ENCODE peak calls at places on chromosomes 4 and X, in nine cellular contexts. M, C, F, X, H, J, D, S and B are unnamed samples.

GRCh38 chr4:7336067-7336569 is 98.6 kb downstream of the PSAPL1 start:
- DNase-seq in F (no peak), C (no peak), M (no peak), H (no peak), X (no peak), D (no peak), J (no peak), S (no peak), B (no peak)

GRCh38 chrX:19152762-19153161 is 30.5 kb upstream of the ADGRG2 start:
- DNase-seq in C (no peak), S (no peak), M (no peak), D (no peak), X (no peak), J (no peak), F (no peak), H (no peak), B (no peak)

GRCh38 chr4:102599887-102600286 is 98.7 kb downstream of the NFKB1 start:
- DNase-seq in J (no peak), F (no peak), H (no peak), M (no peak), S (no peak), D (no peak), X (no peak), C (no peak), B (no peak)

GRCh38 chr4:158161561-158162354 is 11.1 kb downstream of the GASK1B start:
- DNase-seq in F (peak; percentile 83), X (peak; percentile 74), C (no peak), J (no peak), D (peak; percentile 99), H (peak; percentile 4), S (peak; percentile 34), M (peak; percentile 85), B (peak; percentile 60)

GRCh38 chrX:45771114-45771513 is 570.4 kb upstream of the DIPK2B start:
- DNase-seq in H (peak; percentile 49), C (no peak), X (peak; percentile 93), D (peak; percentile 86), J (no peak), M (peak; percentile 79), F (no peak), S (peak; percentile 50), B (peak; percentile 21)

GRCh38 chrX:123753656-123754350 is 21.0 kb upstream of the THOC2 start:
- DNase-seq in X (no peak), M (no peak), S (peak; percentile 59), D (no peak), J (no peak), C (no peak), H (no peak), F (no peak), B (no peak)

GRCh38 chr4:26288308-26288982 is 32.4 kb upstream of the RBPJ start:
- DNase-seq in S (peak; percentile 62), D (no peak), F (no peak), C (no peak), M (no peak), J (no peak), X (peak; percentile 66), H (no peak), B (peak; percentile 90)

GRCh38 chr4:168630445-168631187 is 133.8 kb downstream of the PALLD start:
- DNase-seq in F (no peak), C (no peak), J (no peak), H (peak; percentile 60), M (no peak), D (peak; percentile 71), X (peak; percentile 77), S (no peak), B (no peak)

GRCh38 chr4:48129307-48130014 is 4.6 kb downstream of the TXK start:
- DNase-seq in D (no peak), S (no peak), M (no peak), C (no peak), J (peak; percentile 33), H (no peak), X (no peak), F (no peak), B (no peak)

GRCh38 chrX:143121471-143121870 is 95.7 kb downstream of the SPANXN4 start:
- DNase-seq in F (no peak), C (no peak), S (no peak), X (no peak), D (no peak), M (no peak), H (no peak), J (no peak), B (no peak)

GRCh38 chrX:69120476-69120875 is 44.8 kb downstream of the PJA1 start:
- DNase-seq in X (no peak), C (no peak), J (no peak), D (no peak), S (no peak), M (no peak), F (no peak), H (no peak), B (no peak)

GRCh38 chr4:115119804-115120352 is 6.5 kb upstream of the NDST4 start:
- DNase-seq in M (no peak), S (no peak), C (no peak), D (no peak), F (no peak), X (no peak), H (peak; percentile 67), J (no peak), B (no peak)

GRCh38 chrX:13381514-13381913 is 61.7 kb upstream of the ATXN3L start:
- DNase-seq in M (no peak), H (no peak), C (no peak), D (no peak), S (no peak), F (no peak), J (no peak), X (peak; percentile 73), B (no peak)

GRCh38 chr4:102988429-102989020 is 31.0 kb downstream of the SLC9B1 start:
- DNase-seq in H (no peak), J (no peak), M (no peak), C (no peak), D (no peak), F (no peak), S (no peak), X (no peak), B (no peak)

GRCh38 chrX:103248553-103248952 is 6.4 kb downstream of the TCEAL8 start:
- DNase-seq in J (no peak), S (no peak), C (no peak), X (peak; percentile 2), F (no peak), M (no peak), D (peak; percentile 33), H (peak; percentile 42), B (no peak)
- TF ChIP-seq CTCF in J (peak; percentile 48), S (peak; percentile 23), C (no peak), X (peak; percentile 43), F (peak; percentile 59), M (peak; percentile 7), D (no peak), H (peak; percentile 59), B (peak; percentile 57)

DNA sequence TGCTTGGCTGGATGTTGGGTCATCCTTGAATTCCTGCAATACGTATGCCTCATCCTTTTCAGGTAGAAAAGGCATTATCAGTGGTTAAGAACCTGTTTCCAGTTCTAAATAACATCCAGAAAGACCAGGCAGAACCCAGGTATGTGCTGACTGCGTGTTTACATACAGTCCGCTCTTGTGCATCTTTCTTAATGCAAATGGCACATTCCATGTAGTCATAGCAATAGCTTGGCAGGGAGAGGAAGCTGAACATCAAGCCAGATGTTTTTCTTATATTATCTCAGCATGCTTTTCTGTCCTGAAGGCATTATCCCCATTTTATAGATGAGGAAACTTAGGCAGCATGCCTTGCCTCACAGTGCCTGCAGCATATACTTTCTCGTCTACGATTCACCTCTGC is 2.1 kb downstream of the DCLK2 start:
- DNase-seq in X (peak; percentile 36), F (no peak), M (no peak), D (no peak), J (no peak), H (peak; percentile 40), S (no peak), C (no peak), B (no peak)
- H3K4me3 ChIP-seq in X (peak overlapping the region; percentile 85), F (no peak overlapping the region), M (peak overlapping the region; percentile 89), D (no peak overlapping the region), J (no peak overlapping the region), H (no peak overlapping the region), S (no peak overlapping the region), C (no peak overlapping the region), B (no peak overlapping the region)

DNA sequence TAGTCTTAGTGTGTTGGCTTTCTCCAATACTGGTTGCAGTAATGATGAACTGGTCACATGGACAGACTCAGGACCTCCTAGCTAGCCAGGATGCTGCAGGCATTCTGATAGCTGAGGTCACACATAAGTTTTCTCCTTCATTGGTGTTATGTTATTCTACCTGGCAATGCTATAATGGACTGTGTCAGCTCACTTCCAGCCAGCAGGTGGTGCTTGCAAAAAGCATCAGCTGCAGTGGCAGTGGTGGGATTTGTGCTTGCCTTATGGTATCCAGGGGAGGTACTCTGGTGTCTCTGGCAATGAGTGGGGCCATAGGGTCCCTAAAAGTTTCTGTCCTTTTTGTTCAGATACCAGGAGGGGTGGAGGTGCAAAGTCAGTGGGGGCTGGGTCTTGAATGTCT is 33.6 kb downstream of the ZNF330 start:
- DNase-seq in S (no peak), J (no peak), X (no peak), C (no peak), F (no peak), D (no peak), H (no peak), M (no peak), B (no peak)
- TF ChIP-seq CTCF in S (no peak), J (no peak), X (no peak), C (no peak), F (no peak), D (no peak), H (peak; percentile 18), M (no peak), B (no peak)

GRCh38 chr4:77092832-77093800 is 17.3 kb upstream of the CCNI start:
- DNase-seq in F (no peak), C (no peak), J (no peak), S (no peak), D (peak; percentile 47), M (no peak), H (peak; percentile 20), X (peak; percentile 58), B (peak; percentile 25)
- H3K4me3 ChIP-seq in F (no peak overlapping the region), C (no peak overlapping the region), J (no peak overlapping the region), S (no peak overlapping the region), D (no peak overlapping the region), M (no peak overlapping the region), H (no peak overlapping the region), X (no peak overlapping the region), B (no peak overlapping the region)